ENCODE peak calls at places on chromosomes 3 and 15, in ten cellular contexts. I is mammary epithelial cell; A is A549; H is CD8-positive, alpha-beta T cell; Y is adrenal gland; T is CD4-positive, CD25-positive, alpha-beta regulatory T cell; O is GM23248; B is aorta; G is PC-9; M is AG04450. K is an unnamed sample.
A peak's percentile ranks its signal among the peaks of the same experiment; 100 is the strongest.

GRCh38 chr15:65304393-65305143 is at the start of gene RNU5B-1:
- DNase-seq in G (peak; percentile 96), Y (peak; percentile 57), O (peak; percentile 95), A (peak; percentile 98), H (peak; percentile 69), M (peak; percentile 95), I (peak; percentile 70), B (peak; percentile 84), T (peak; percentile 92), K (peak; percentile 77)

GRCh38 chr15:68447976-68448755 is 16.2 kb upstream of the ITGA11 start:
- DNase-seq in T (no peak), M (no peak), B (no peak), O (no peak), G (no peak), I (no peak), H (peak; percentile 27), A (no peak), Y (no peak), K (no peak)

GRCh38 chr3:195099976-195100755 is 170.8 kb downstream of the XXYLT1 start:
- DNase-seq in A (no peak), T (no peak), O (no peak), I (no peak), M (no peak), Y (no peak), H (no peak), B (peak; percentile 35), G (no peak), K (peak; percentile 26)

GRCh38 chr3:150421256-150421655 is 13.2 kb downstream of the TSC22D2 start:
- DNase-seq in T (no peak), A (no peak), H (no peak), B (no peak), I (no peak), M (no peak), O (no peak), G (no peak), Y (no peak), K (no peak)

GRCh38 chr15:47794266-47794914 is 77.1 kb downstream of the SEMA6D start:
- DNase-seq in H (no peak), T (no peak), O (peak; percentile 15), B (no peak), I (peak; percentile 21), M (no peak), Y (no peak), G (no peak), A (no peak), K (no peak)

GRCh38 chr3:136141296-136141785 is 54.8 kb downstream of the MSL2 start:
- DNase-seq in T (no peak), B (no peak), A (no peak), M (no peak), O (peak; percentile 56), G (no peak), H (no peak), Y (no peak), I (peak; percentile 39), K (no peak)

GRCh38 chr3:168085491-168086119 is 10.1 kb downstream of the GOLIM4 start:
- DNase-seq in O (no peak), T (no peak), A (no peak), Y (no peak), I (peak; percentile 32), B (no peak), G (no peak), H (no peak), M (no peak), K (no peak)

GRCh38 chr3:66971891-66972551 is 26.1 kb upstream of the KBTBD8 start:
- DNase-seq in A (peak; percentile 55), H (peak; percentile 74), O (peak; percentile 81), B (peak; percentile 78), Y (peak; percentile 83), G (no peak), M (peak; percentile 50), T (peak; percentile 70), I (peak; percentile 43), K (peak; percentile 71)

GRCh38 chr3:16467368-16467767 is 46.1 kb downstream of the RFTN1 start:
- DNase-seq in B (no peak), O (no peak), Y (no peak), I (no peak), G (no peak), A (no peak), M (no peak), H (no peak), T (peak; percentile 52), K (no peak)

GRCh38 chr3:112931737-112932521 is 43.0 kb downstream of the CD200R1 start:
- DNase-seq in A (no peak), B (peak; percentile 51), I (no peak), G (no peak), Y (peak; percentile 11), O (no peak), H (no peak), T (no peak), M (no peak), K (no peak)

GRCh38 chr3:150495149-150495548 is 51.1 kb downstream of the SERP1 start:
- DNase-seq in B (no peak), T (no peak), G (no peak), I (no peak), O (no peak), Y (no peak), H (no peak), M (no peak), A (no peak), K (no peak)

GRCh38 chr3:127590282-127590592 is 296 bp downstream of the TPRA1 start:
- DNase-seq in A (no peak), Y (no peak), G (no peak), B (no peak), T (no peak), I (no peak), M (no peak), H (no peak), O (no peak), K (no peak)

GRCh38 chr3:179071161-179071568 is 444 bp downstream of the ZMAT3 start:
- DNase-seq in A (peak; percentile 23), I (peak; percentile 78), M (no peak), G (peak; percentile 51), Y (no peak), T (peak; percentile 64), H (no peak), O (peak; percentile 69), B (peak; percentile 47), K (no peak)

GRCh38 chr3:195467641-195468390 is 25.0 kb upstream of the ACAP2 start:
- DNase-seq in G (no peak), Y (no peak), I (peak; percentile 65), A (no peak), B (no peak), O (peak; percentile 52), T (peak; percentile 30), H (no peak), M (no peak), K (no peak)

GRCh38 chr15:37789881-37790280 is 144.6 kb upstream of the TMCO5A start:
- DNase-seq in I (peak; percentile 73), T (no peak), Y (no peak), A (no peak), B (no peak), H (no peak), O (peak; percentile 75), M (peak; percentile 18), G (peak; percentile 55), K (no peak)

DNA sequence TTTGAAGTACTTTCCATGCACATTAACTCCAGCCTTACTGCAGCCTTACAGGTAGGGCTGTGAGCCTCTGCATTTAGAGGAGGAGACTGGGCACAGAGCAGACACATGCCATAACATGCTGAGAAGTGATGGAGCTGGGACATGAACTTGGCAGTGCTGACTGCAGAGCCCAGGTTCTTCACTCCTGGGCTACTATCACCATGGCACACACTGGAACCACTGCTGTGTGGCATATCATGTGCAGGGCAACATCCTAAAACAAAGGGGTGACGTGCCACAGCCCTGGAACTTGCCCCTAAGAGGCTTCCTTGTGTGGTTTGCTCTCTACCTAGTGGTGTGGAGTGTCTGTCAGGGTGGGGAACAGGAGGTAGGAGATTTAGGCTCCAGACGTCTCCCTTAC is 25.4 kb downstream of the EHD4 start:
- DNase-seq in T (no peak), M (no peak), G (no peak), B (no peak), Y (no peak), I (peak; percentile 67), O (no peak), A (no peak), H (no peak), K (peak; percentile 62)
- H3K27ac ChIP-seq in T (no peak overlapping the region), M (no peak overlapping the region), G (no peak overlapping the region), B (no peak overlapping the region), Y (no peak overlapping the region), I (peak overlapping the region; percentile 18), O (no peak overlapping the region), A (peak overlapping the region; percentile 60), H (no peak overlapping the region), K (peak overlapping the region; percentile 75)

GRCh38 chr15:99097441-99098410 is 7.2 kb upstream of the SYNM start:
- DNase-seq in M (no peak), H (peak; percentile 29), B (no peak), A (no peak), Y (no peak), O (no peak), G (no peak), I (no peak), T (no peak), K (no peak)
- H3K27ac ChIP-seq in M (no peak overlapping the region), H (no peak overlapping the region), B (no peak overlapping the region), A (no peak overlapping the region), Y (no peak overlapping the region), O (no peak overlapping the region), G (no peak overlapping the region), I (no peak overlapping the region), T (no peak overlapping the region), K (no peak overlapping the region)

GRCh38 chr3:197257711-197258110 is 40.7 kb downstream of the DLG1 start:
- DNase-seq in G (no peak), Y (no peak), I (no peak), O (no peak), T (no peak), M (no peak), A (no peak), H (no peak), B (no peak), K (no peak)
- H3K27ac ChIP-seq in G (peak overlapping the region; percentile 53), Y (no peak overlapping the region), I (peak overlapping the region; percentile 43), O (no peak overlapping the region), T (no peak overlapping the region), M (no peak overlapping the region), A (no peak overlapping the region), H (no peak overlapping the region), B (no peak overlapping the region), K (no peak overlapping the region)

GRCh38 chr15:95302206-95302605 is 1028.3 kb upstream of the NR2F2 start:
- DNase-seq in I (peak; percentile 23), M (no peak), A (peak; percentile 31), T (no peak), O (no peak), B (no peak), Y (no peak), H (no peak), G (no peak), K (no peak)

GRCh38 chr15:95304874-95305271 is 1025.6 kb upstream of the NR2F2 start:
- DNase-seq in O (peak; percentile 13), M (no peak), Y (no peak), A (no peak), H (no peak), B (no peak), I (no peak), T (no peak), G (no peak), K (no peak)

GRCh38 chr15:95302809-95303208 is 1027.7 kb upstream of the NR2F2 start:
- DNase-seq in M (no peak), T (no peak), O (no peak), A (no peak), G (no peak), B (no peak), H (no peak), I (no peak), Y (no peak), K (no peak)

GRCh38 chr15:95303659-95304058 is 1026.8 kb upstream of the NR2F2 start:
- DNase-seq in M (no peak), A (no peak), Y (no peak), G (no peak), H (no peak), T (no peak), I (no peak), B (no peak), O (no peak), K (no peak)

GRCh38 chr15:95304116-95304873 is 1026.2 kb upstream of the NR2F2 start:
- DNase-seq in H (no peak), T (no peak), Y (no peak), B (no peak), A (no peak), G (no peak), I (no peak), O (peak; percentile 30), M (peak; percentile 91), K (no peak)
- H3K27ac ChIP-seq in H (no peak overlapping the region), T (no peak overlapping the region), Y (no peak overlapping the region), B (no peak overlapping the region), A (no peak overlapping the region), G (no peak overlapping the region), I (no peak overlapping the region), O (no peak overlapping the region), M (peak overlapping the region; percentile 77), K (peak overlapping the region; percentile 68)

K was measured in heart left ventricle.